ENCODE peak calls at places on chromosomes 1 and 21, in four cellular contexts. A, W, J and E are unnamed samples.

GRCh38 chr1:30768830-30769718 is 11.5 kb upstream of the LAPTM5 start:
- DNase-seq in W (peak), A (no peak), J (no peak), E (no peak)

GRCh38 chr1:192342842-192343241 is 26.1 kb downstream of the RGS21 start:
- DNase-seq in A (no peak), J (no peak), W (peak), E (no peak)

GRCh38 chr21:45888361-45889009 is 93.1 kb upstream of the COL6A1 start:
- DNase-seq in W (no peak), J (no peak), A (no peak), E (no peak)

GRCh38 chr1:92329356-92330129 is 30.7 kb downstream of the RPAP2 start:
- DNase-seq in J (no peak), A (no peak), W (no peak), E (no peak)

GRCh38 chr1:175536369-175536768 is 207.0 kb downstream of the TNR start:
- DNase-seq in A (no peak), W (no peak), J (no peak), E (no peak)

GRCh38 chr1:241579434-241579833 is 47.3 kb downstream of the KMO start:
- DNase-seq in A (no peak), J (no peak), W (no peak), E (peak)

GRCh38 chr1:165069829-165070228 is 286.7 kb downstream of the LMX1A start:
- DNase-seq in A (no peak), W (no peak), J (no peak), E (no peak)

GRCh38 chr1:57889686-57890360 is 466.0 kb upstream of the DAB1 start:
- DNase-seq in A (no peak), J (no peak), W (no peak), E (no peak)

GRCh38 chr1:234396092-234396491 is 22.8 kb downstream of the COA6 start:
- DNase-seq in W (no peak), J (no peak), A (no peak), E (no peak)

GRCh38 chr1:111738436-111739221 is 566 bp downstream of the INKA2 start:
- DNase-seq in W (peak), J (peak), A (peak), E (peak)

DNA sequence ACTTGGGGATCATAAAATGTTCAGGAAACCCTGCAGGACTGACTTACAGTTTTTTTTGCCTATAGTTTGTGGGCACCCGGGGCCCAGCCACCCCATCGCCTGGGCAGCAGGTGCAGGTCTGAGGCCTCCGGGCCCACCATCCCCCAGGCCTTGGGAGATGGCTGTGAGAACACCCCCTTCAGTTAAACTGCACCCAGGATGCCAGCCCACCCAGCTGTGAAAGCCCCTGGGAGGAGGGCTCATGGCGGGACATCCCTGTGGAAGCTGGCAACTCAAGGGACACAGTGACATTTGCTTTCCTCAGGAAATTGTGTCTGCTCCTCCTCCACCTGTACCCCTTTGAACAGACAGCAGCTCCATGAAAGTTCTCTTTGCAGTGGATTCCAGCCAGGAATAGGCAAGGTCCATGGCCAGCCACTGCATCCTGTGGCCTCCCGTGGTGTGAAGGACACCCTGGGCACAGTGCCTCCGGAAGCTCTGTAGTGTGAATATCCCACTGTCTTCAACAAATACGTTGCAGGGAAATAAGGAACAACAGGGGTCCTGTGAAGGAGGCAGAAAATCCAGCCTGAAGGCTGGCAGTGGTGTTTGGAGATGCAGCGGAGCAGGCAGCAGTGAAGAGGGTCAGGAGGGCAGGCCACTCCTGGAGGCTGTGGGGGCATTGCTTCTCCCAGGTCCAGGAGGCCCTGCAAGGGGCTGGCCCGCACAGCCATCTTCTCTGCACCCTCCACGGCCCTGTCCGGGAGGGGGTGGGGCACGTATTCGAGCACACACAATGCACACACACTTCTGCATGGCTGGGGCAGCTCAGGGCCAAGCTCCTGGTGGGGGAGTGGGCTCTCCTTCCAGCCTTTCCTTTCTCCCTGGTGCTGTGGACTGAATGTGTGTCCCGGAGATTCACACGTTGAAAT is 2.1 kb upstream of the OBSCN start:
- DNase-seq in J (no peak), A (no peak), W (no peak), E (no peak)
- TF ChIP-seq JUND in J (no peak), A (no peak), W (no peak), E (no peak)

DNA sequence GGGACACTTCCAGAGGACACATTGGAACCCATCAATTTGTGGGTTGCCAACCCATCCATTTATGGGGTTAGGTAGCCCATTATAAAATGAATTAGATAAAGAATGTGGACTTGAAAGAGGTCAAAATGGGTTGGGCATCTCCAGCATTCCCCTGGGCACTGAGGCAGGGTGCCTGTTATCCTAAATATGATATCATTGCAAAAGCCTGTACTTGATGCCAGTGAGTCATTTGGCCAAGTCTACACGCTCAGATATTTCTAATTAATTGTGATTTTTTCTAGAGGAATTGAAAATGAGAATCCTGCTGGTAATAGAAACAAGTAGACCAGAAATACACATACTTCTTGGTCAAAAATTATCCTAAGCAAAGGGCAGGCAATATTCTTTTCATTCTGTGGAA is 21.9 kb upstream of the NBL1 start:
- DNase-seq in A (no peak), J (no peak), W (no peak), E (no peak)
- TF ChIP-seq JUND in A (no peak), J (no peak), W (no peak), E (no peak)

GRCh38 chr1:190759807-190760206 is 282.1 kb upstream of the BRINP3 start:
- DNase-seq in A (no peak), J (no peak), W (peak), E (no peak)

GRCh38 chr1:190752131-190752530 is 274.5 kb upstream of the BRINP3 start:
- DNase-seq in A (no peak), J (no peak), W (no peak), E (no peak)

GRCh38 chr1:190754769-190755168 is 277.1 kb upstream of the BRINP3 start:
- DNase-seq in A (peak), W (peak), J (peak), E (peak)
- TF ChIP-seq JUND in A (no peak), W (no peak), J (no peak), E (no peak)

GRCh38 chr1:113647121-113647520 is 112.2 kb downstream of the PHTF1 start:
- DNase-seq in W (no peak), A (no peak), J (no peak), E (no peak)
- TF ChIP-seq JUND in W (no peak), A (no peak), J (no peak), E (no peak)

GRCh38 chr1:152878042-152878441 is at the start of gene SMCP:
- DNase-seq in A (no peak), J (no peak), W (peak), E (no peak)
- TF ChIP-seq JUND in A (no peak), J (no peak), W (no peak), E (no peak)

DNA sequence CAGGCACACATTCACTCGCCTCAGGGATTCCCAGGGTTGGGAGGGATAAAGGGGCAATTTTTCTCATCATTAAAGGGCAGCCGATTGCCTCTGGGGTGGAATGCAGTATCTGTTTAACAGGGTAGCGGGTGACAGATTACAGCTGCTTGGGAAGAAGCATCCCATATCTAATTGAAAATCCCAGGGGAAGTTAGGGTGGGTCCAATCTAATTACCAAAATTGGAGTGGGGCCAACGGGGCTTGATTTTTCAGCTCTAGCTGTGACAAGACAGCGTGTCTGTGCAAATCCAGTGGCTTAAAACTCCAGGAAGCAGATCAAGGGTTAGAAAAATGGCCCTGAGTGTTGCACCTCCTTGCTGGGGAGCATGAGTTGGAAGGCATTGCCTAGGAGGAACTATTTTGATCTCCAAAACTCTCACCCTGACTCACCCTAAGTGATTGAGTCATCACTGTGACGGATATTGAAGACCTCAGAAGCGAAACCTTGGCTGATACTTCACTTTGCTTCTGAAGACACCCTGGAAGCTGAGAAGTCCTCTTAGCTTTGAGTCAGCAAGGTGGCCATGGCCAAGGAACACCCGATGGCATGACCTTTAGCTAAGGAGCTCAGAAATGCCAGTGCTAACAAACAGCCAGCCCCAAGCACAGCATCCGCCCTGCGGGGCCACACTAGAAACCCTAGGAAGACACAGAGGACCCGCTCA is 46.0 kb downstream of the GRHL3 start:
- DNase-seq in W (peak), A (peak), J (no peak), E (no peak)
- TF ChIP-seq JUND in W (peak), A (peak), J (no peak), E (no peak)